ENCODE peak calls at places on chromosome 13, in ten cellular contexts. A is GM23248; D is Peyer's patch; P is fibroblast of lung; N is pancreas; J is tibial artery; V is DND-41; L is ascending aorta; M is CD4-positive, alpha-beta memory T cell; Q is cardiac muscle cell. U is an unnamed sample.
A peak's percentile ranks its signal among the peaks of the same experiment; 100 is the strongest.

GRCh38 chr13:37646531-37646930 is 48.0 kb upstream of the POSTN start:
- DNase-seq in A (no peak), D (no peak), P (no peak), N (no peak), J (no peak), V (no peak), L (no peak), M (no peak), Q (peak; percentile 57), U (no peak)

GRCh38 chr13:40895207-40895606 is 105.8 kb downstream of the SLC25A15 start:
- DNase-seq in A (no peak), D (no peak), P (no peak), N (no peak), J (no peak), V (no peak), L (no peak), M (no peak), Q (no peak), U (no peak)

GRCh38 chr13:109699628-109700071 is 86.7 kb downstream of the IRS2 start:
- DNase-seq in A (peak; percentile 3), D (no peak), P (no peak), N (no peak), J (no peak), V (peak; percentile 32), L (no peak), M (no peak), Q (no peak), U (no peak)

GRCh38 chr13:105732946-105733529 is 802.4 kb downstream of the EFNB2 start:
- DNase-seq in A (no peak), D (no peak), P (no peak), N (no peak), J (no peak), V (no peak), L (no peak), M (no peak), Q (no peak), U (no peak)

GRCh38 chr13:64529874-64530485 is 2700.2 kb downstream of the PCDH9 start:
- DNase-seq in A (peak; percentile 41), D (no peak), P (peak; percentile 14), N (no peak), J (no peak), V (peak; percentile 11), L (no peak), M (no peak), Q (peak; percentile 33), U (no peak)

GRCh38 chr13:98315466-98315865 is 138.4 kb upstream of the RNF113B start:
- DNase-seq in A (peak; percentile 82), D (no peak), P (no peak), N (no peak), J (no peak), V (no peak), L (no peak), M (no peak), Q (peak; percentile 35), U (no peak)

GRCh38 chr13:73602295-73602694 is 531.9 kb downstream of the KLF12 start:
- DNase-seq in A (peak; percentile 2), D (no peak), P (no peak), N (no peak), J (no peak), V (no peak), L (no peak), M (no peak), Q (peak; percentile 30), U (no peak)

GRCh38 chr13:113489549-113490495 is 689 bp downstream of the DCUN1D2 start:
- DNase-seq in A (peak; percentile 79), D (no peak), P (peak; percentile 44), N (peak; percentile 43), J (no peak), V (peak; percentile 56), L (no peak), M (peak; percentile 27), Q (peak; percentile 62), U (peak; percentile 22)

GRCh38 chr13:58239774-58240268 is 608.3 kb downstream of the PCDH17 start:
- DNase-seq in A (no peak), D (no peak), P (no peak), N (no peak), J (no peak), V (no peak), L (no peak), M (no peak), Q (no peak), U (no peak)

GRCh38 chr13:99640260-99640659 is 139.0 kb downstream of the TM9SF2 start:
- DNase-seq in A (no peak), D (no peak), P (no peak), N (no peak), J (no peak), V (no peak), L (no peak), M (no peak), Q (no peak), U (no peak)

GRCh38 chr13:97246596-97246995 is 24.5 kb downstream of the MBNL2 start:
- DNase-seq in A (peak; percentile 51), D (no peak), P (no peak), N (no peak), J (no peak), V (no peak), L (no peak), M (no peak), Q (no peak), U (no peak)

GRCh38 chr13:30845297-30846214 is 60.5 kb upstream of the MEDAG start:
- DNase-seq in A (no peak), D (no peak), P (no peak), N (no peak), J (no peak), V (no peak), L (no peak), M (no peak), Q (no peak), U (no peak)

GRCh38 chr13:45529758-45530157 is 65.0 kb downstream of the COG3 start:
- DNase-seq in A (no peak), D (no peak), P (no peak), N (no peak), J (no peak), V (no peak), L (no peak), M (no peak), Q (no peak), U (no peak)

GRCh38 chr13:80884031-80884785 is 543.3 kb upstream of the SPRY2 start:
- DNase-seq in A (no peak), D (no peak), P (no peak), N (no peak), J (no peak), V (no peak), L (no peak), M (no peak), Q (no peak), U (no peak)

GRCh38 chr13:24683833-24684599 is 3.8 kb downstream of the ATP12A start:
- DNase-seq in A (peak; percentile 70), D (peak; percentile 77), P (peak; percentile 27), N (peak; percentile 36), J (peak; percentile 54), V (peak; percentile 69), L (no peak), M (peak; percentile 51), Q (peak; percentile 64), U (peak; percentile 46)

GRCh38 chr13:110525328-110526319 is 35.9 kb downstream of the RAB20 start:
- DNase-seq in A (no peak), D (peak; percentile 72), P (no peak), N (no peak), J (no peak), V (peak; percentile 8), L (no peak), M (peak; percentile 4), Q (no peak), U (no peak)

DNA sequence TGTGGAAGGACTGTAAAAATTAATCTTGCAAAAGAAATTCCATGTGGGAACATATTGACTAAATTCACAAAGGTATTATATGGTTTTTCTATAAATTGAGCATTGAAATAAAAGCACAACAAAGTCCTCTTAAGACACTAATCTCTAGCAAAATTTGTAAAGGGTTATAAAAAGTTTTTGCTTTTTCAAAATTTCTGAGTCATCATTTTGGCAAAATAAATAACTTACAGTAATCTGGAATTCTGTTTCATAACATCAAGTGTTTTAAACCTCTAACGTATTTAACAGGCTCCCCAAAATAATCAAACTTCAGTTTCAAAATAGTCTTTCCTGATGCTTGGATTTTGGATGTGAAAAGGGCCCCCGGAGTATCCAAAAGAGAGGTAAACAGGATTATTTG is 26.0 kb downstream of the MED4 start:
- DNase-seq in A (no peak), D (no peak), P (peak; percentile 5), N (no peak), J (no peak), V (no peak), L (no peak), M (no peak), Q (no peak), U (no peak)
- H3K9me3 ChIP-seq in A (no peaks in the 10 kb centered on the region), D (no peaks in the 10 kb centered on the region), P (no peaks in the 10 kb centered on the region), N (no peaks in the 10 kb centered on the region), J (peaks cover 27% of the 10 kb centered on the region), V (peaks cover 57% of the 10 kb centered on the region), L (peaks cover 31% of the 10 kb centered on the region), M (no peaks in the 10 kb centered on the region), Q (peaks cover 6% of the 10 kb centered on the region), U (no peaks in the 10 kb centered on the region)

DNA sequence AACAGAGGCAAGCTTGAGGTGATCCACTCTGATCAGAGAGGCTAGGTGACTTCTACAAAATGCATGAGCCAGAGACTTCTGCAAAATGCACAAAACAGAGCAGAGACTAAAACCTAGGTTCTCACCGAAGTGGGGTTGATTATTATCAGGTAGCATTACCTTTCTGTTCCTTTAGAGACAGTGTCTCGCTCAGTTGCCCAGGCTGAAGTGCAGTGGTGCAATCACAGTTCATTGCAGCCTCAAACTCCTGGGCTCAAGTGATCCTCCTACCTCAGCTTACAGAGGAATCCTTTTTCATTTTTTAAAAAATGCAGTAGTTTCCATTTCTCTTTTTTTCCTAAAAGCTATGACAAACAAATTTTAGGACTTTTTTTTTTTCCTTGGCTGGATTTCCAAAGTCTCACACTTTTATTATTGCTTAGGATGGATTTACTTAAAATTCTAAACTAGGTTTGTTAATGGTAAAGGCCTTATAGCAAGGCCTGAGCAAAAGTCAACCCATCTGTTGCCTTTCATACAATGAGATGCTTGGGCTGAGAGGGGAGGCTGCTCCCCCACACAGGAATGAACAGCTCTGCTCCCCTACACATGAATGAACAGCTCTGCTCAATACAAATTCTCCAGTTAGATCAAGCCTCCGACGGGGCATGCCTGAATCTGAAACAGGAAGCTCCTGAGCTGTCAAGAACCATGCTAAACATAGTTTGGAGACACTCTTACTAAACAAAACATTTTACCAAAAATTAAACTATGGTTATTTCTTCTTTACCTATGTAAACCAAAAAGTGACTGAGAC is 18.8 kb upstream of the TNFRSF19 start:
- DNase-seq in A (no peak), D (no peak), P (no peak), N (no peak), J (no peak), V (no peak), L (no peak), M (no peak), Q (peak; percentile 26), U (no peak)
- H3K27ac ChIP-seq in A (no peak overlapping the region), D (no peak overlapping the region), P (no peak overlapping the region), N (no peak overlapping the region), J (no peak overlapping the region), V (no peak overlapping the region), L (no peak overlapping the region), M (no peak overlapping the region), Q (peak overlapping the region; percentile 87), U (no peak overlapping the region)

GRCh38 chr13:61760102-61760501 is 344.5 kb upstream of the PCDH20 start:
- DNase-seq in A (no peak), D (no peak), P (no peak), N (no peak), J (no peak), V (no peak), L (no peak), M (no peak), Q (no peak), U (no peak)
- H3K9me3 ChIP-seq in A (peaks cover 5% of the 10 kb centered on the region), D (no peaks in the 10 kb centered on the region), P (no peaks in the 10 kb centered on the region), N (no peaks in the 10 kb centered on the region), J (peaks cover 10% of the 10 kb centered on the region), V (no peaks in the 10 kb centered on the region), L (peaks cover 7% of the 10 kb centered on the region), M (no peaks in the 10 kb centered on the region), Q (no peaks in the 10 kb centered on the region), U (no peaks in the 10 kb centered on the region)

GRCh38 chr13:28140433-28141125 is 2.2 kb downstream of the PAN3 start:
- DNase-seq in A (peak; percentile 38), D (no peak), P (no peak), N (no peak), J (no peak), V (no peak), L (no peak), M (no peak), Q (no peak), U (no peak)
- H3K27ac ChIP-seq in A (peak overlapping the region; percentile 84), D (no peak overlapping the region), P (no peak overlapping the region), N (peak overlapping the region; percentile 99), J (peak overlapping the region; percentile 96), V (peak overlapping the region; percentile 83), L (no peak overlapping the region), M (no peak overlapping the region), Q (peak overlapping the region; percentile 95), U (peak overlapping the region; percentile 88)

U was measured in CD8-positive, alpha-beta memory T cell.